ENCODE peak calls at places on chromosomes 5 and 9, in eight cellular contexts. P is coronary artery, J is B cell, S is astrocyte of the cerebellum, L is cardiac fibroblast, X is fibroblast of pulmonary artery, B is left ventricle myocardium inferior, Z is pancreas. C is an unnamed sample.

GRCh38 chr5:87541668-87542067 is 128.9 kb upstream of the CCNH start:
- DNase-seq in P (no peak), J (no peak), S (no peak), L (no peak), X (no peak), B (no peak), Z (no peak), C (no peak)

GRCh38 chr9:96331236-96331947 is 29.4 kb upstream of the HSD17B3 start:
- DNase-seq in P (no peak), J (no peak), S (no peak), L (peak), X (peak), B (no peak), Z (no peak), C (no peak)

GRCh38 chr5:41834506-41834905 is 35.7 kb downstream of the OXCT1 start:
- DNase-seq in P (no peak), J (no peak), S (no peak), L (no peak), X (no peak), B (no peak), Z (no peak), C (no peak)

GRCh38 chr9:114804504-114804903 is 1.3 kb downstream of the TNFSF15 start:
- DNase-seq in P (no peak), J (no peak), S (peak), L (peak), X (peak), B (no peak), Z (peak), C (no peak)

GRCh38 chr5:139482050-139482889 is at the start of gene STING1:
- DNase-seq in P (peak), J (no peak), S (peak), L (peak), X (peak), B (peak), Z (peak), C (peak)

GRCh38 chr5:119527346-119527745 is 75.0 kb downstream of the HSD17B4 start:
- DNase-seq in P (no peak), J (no peak), S (no peak), L (peak), X (peak), B (no peak), Z (no peak), C (no peak)

GRCh38 chr5:100505984-100506670 is 29.0 kb upstream of the FAM174A start:
- DNase-seq in P (no peak), J (no peak), S (peak), L (peak), X (peak), B (no peak), Z (no peak), C (no peak)

GRCh38 chr5:82100303-82101077 is 128.7 kb downstream of the ATG10 start:
- DNase-seq in P (no peak), J (no peak), S (no peak), L (peak), X (no peak), B (no peak), Z (no peak), C (peak)

GRCh38 chr9:134662143-134662876 is 20.7 kb downstream of the COL5A1 start:
- DNase-seq in P (peak), J (no peak), S (peak), L (peak), X (peak), B (peak), Z (no peak), C (no peak)

GRCh38 chr9:93451762-93452709 is 551 bp downstream of the FAM120A start:
- DNase-seq in P (peak), J (peak), S (no peak), L (peak), X (peak), B (peak), Z (peak), C (peak)

GRCh38 chr5:132498152-132498551 is 7.6 kb upstream of the IRF1 start:
- DNase-seq in P (peak), J (no peak), S (no peak), L (peak), X (peak), B (peak), Z (peak), C (no peak)

GRCh38 chr5:36006161-36006560 is 15.0 kb upstream of the UGT3A1 start:
- DNase-seq in P (no peak), J (no peak), S (no peak), L (no peak), X (no peak), B (no peak), Z (no peak), C (no peak)

GRCh38 chr9:33818832-33819500 is 2.0 kb downstream of the UBE2R2 start:
- DNase-seq in P (no peak), J (no peak), S (no peak), L (peak), X (peak), B (no peak), Z (no peak), C (no peak)

GRCh38 chr5:151222054-151222768 is 1.7 kb downstream of the CCDC69 start:
- DNase-seq in P (no peak), J (no peak), S (no peak), L (no peak), X (no peak), B (no peak), Z (peak), C (no peak)

GRCh38 chr5:54309237-54309636 is 1.1 kb downstream of the ARL15 start:
- DNase-seq in P (no peak), J (no peak), S (no peak), L (peak), X (peak), B (no peak), Z (no peak), C (no peak)

GRCh38 chr5:157902440-157903116 is 43.6 kb upstream of the CLINT1 start:
- DNase-seq in P (no peak), J (no peak), S (no peak), L (no peak), X (no peak), B (no peak), Z (no peak), C (no peak)

GRCh38 chr5:174503461-174504265 is 220.7 kb upstream of the MSX2 start:
- DNase-seq in P (no peak), J (no peak), S (peak), L (peak), X (peak), B (no peak), Z (no peak), C (no peak)

GRCh38 chr5:143060018-143060417 is 289.8 kb downstream of the ARHGAP26 start:
- DNase-seq in P (no peak), J (no peak), S (no peak), L (no peak), X (no peak), B (no peak), Z (no peak), C (no peak)

GRCh38 chr5:135063511-135064234 is 29.6 kb upstream of the PITX1 start:
- DNase-seq in P (no peak), J (no peak), S (no peak), L (no peak), X (no peak), B (no peak), Z (no peak), C (no peak)

GRCh38 chr9:89234636-89235035 is 56.0 kb upstream of the SHC3 start:
- DNase-seq in P (no peak), J (no peak), S (no peak), L (peak), X (peak), B (no peak), Z (no peak), C (peak)

GRCh38 chr9:124218438-124219289 is 39.1 kb upstream of the NEK6 start:
- DNase-seq in P (peak), J (peak), S (no peak), L (peak), X (peak), B (no peak), Z (peak), C (peak)
- TF ChIP-seq CTCF in P (no peak), J (no peak), S (peak), L (peak), X (peak), B (no peak), Z (no peak), C (no peak)

DNA sequence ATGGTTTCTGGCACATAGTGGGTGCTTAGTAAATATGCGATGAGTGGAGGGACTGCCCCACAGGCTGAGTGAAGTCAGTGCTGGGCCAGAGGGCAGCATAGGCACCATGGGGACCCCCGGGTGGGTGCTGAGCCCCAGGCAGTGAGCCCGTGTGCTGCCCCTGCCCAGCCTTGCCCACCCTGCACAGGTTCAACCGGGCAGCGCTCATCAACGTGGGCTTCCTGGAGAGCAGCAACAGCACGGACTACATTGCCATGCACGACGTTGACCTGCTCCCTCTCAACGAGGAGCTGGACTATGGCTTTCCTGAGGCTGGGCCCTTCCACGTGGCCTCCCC is 7.2 kb downstream of the B4GALT7 start:
- DNase-seq in P (no peak), J (no peak), S (no peak), L (no peak), X (no peak), B (no peak), Z (no peak), C (no peak)
- TF ChIP-seq CTCF in P (no peak), J (no peak), S (no peak), L (no peak), X (no peak), B (no peak), Z (no peak), C (no peak)

DNA sequence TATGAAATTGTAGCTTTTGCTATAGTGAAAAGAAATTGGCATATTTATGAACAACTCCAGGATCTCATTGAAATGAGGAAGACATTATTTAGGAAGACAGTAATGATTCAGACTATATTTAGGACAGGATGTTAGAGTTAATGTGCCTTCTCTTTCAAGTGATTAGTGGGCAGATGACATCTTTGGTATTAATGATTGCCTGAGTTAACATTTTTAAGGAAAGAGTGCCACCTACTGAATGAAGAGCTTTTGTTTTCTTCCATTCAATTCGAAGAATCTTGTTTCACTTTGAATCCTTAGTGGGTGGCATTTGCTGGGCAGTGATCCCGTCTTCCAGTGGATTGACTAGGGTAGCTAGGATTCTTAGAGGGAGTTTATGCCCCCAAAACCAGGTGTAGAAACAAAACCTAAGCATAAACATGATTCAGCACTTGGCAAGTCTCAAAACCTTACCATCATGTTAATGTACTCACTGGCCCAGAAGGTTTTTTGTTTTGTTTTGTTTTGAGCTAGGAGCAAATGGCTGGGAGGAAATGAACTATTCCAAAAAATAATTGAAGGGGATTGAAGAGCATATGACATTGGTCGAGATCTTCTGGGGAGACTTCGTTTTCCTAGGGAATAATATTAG is 23.2 kb downstream of the MAP3K1 start:
- DNase-seq in P (no peak), J (no peak), S (no peak), L (peak), X (peak), B (no peak), Z (no peak), C (no peak)
- TF ChIP-seq CTCF in P (no peak), J (peak), S (peak), L (peak), X (peak), B (peak), Z (no peak), C (peak)

GRCh38 chr9:77588319-77588937 is 59.7 kb downstream of the GNA14 start:
- DNase-seq in P (no peak), J (no peak), S (peak), L (peak), X (peak), B (no peak), Z (no peak), C (no peak)
- TF ChIP-seq CTCF in P (no peak), J (no peak), S (no peak), L (no peak), X (no peak), B (no peak), Z (no peak), C (no peak)

GRCh38 chr5:179321206-179321987 is 23.9 kb downstream of the ADAMTS2 start:
- DNase-seq in P (no peak), J (no peak), S (no peak), L (no peak), X (no peak), B (no peak), Z (no peak), C (no peak)

GRCh38 chr5:179325296-179326031 is 19.8 kb downstream of the ADAMTS2 start:
- DNase-seq in P (no peak), J (no peak), S (no peak), L (no peak), X (no peak), B (peak), Z (no peak), C (no peak)

GRCh38 chr5:179322071-179323025 is 22.9 kb downstream of the ADAMTS2 start:
- DNase-seq in P (no peak), J (no peak), S (no peak), L (no peak), X (no peak), B (no peak), Z (no peak), C (no peak)

GRCh38 chr5:179324760-179325295 is 20.4 kb downstream of the ADAMTS2 start:
- DNase-seq in P (no peak), J (no peak), S (no peak), L (no peak), X (no peak), B (peak), Z (no peak), C (no peak)

DNA sequence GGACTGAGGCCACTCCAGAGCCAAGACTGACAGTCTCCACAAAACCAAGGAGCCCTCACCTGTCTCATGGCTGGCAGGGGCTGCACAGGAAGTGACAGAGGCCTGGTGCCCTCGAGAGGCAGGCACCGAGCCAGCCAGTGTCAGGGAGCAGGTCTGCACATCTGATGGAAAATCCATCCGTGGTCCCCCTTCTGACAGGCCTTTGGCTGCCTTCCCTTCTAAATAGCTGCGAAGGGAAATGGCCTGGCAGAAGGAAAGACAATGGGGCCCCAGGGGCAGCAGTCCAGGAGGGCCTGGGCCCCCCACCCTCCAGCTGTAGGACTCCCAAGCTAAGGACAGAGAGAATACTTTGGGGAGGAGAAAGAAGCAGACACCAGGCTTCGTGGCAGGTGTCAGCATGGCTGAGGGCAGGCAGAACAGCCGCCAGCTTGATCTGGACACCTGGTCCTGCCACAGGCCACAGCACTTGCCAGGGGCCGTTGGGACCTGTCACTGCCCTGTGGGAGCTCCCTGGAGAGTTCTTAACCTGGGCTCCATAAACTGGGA is 22.2 kb downstream of the ADAMTS2 start:
- DNase-seq in P (no peak), J (no peak), S (no peak), L (no peak), X (no peak), B (no peak), Z (no peak), C (no peak)
- TF ChIP-seq CTCF in P (no peak), J (no peak), S (no peak), L (no peak), X (no peak), B (no peak), Z (no peak), C (no peak)

DNA sequence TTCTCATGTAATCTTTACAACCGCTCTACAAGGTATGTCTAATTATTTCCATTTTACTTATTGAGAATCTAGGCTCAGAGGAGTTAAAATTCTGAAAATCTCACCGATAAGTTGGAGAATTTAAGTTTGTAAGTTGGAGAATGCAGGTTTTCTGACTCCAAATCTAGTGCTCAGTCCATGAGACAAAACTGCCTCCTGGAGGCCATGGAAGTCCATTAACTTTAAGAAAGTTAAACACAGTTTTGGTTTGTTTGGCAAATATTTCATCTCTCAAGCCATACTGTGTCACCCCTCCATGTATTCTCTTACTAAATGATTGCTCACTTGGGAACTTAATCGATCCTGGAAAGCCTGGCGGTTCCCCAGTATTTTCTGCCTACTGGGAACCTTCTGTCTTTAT is 52.6 kb downstream of the INIP start:
- DNase-seq in P (no peak), J (no peak), S (no peak), L (peak), X (peak), B (no peak), Z (no peak), C (no peak)
- TF ChIP-seq CTCF in P (no peak), J (no peak), S (no peak), L (peak), X (peak), B (peak), Z (no peak), C (peak)